ENCODE peak calls at places on chromosomes 12 and 14, in six cellular contexts. I, R, D, E, G and F are unnamed samples.

GRCh38 chr14:64525354-64525753 is 15.2 kb upstream of the HSPA2 start:
- DNase-seq in I (no peak), R (no peak), D (no peak), E (no peak), G (no peak), F (no peak)

GRCh38 chr12:75706786-75707605 is 195.6 kb upstream of the KRR1 start:
- DNase-seq in I (peak), R (peak), D (no peak), E (no peak), G (no peak), F (peak)

GRCh38 chr14:96424104-96424989 is 32.4 kb downstream of the AK7 start:
- DNase-seq in I (peak), R (peak), D (peak), E (peak), G (peak), F (peak)

GRCh38 chr12:108482717-108483212 is 32.3 kb upstream of the FICD start:
- DNase-seq in I (peak), R (no peak), D (no peak), E (no peak), G (no peak), F (peak)

GRCh38 chr14:63632932-63633514 is 8.6 kb downstream of the WDR89 start:
- DNase-seq in I (peak), R (peak), D (peak), E (no peak), G (no peak), F (peak)

GRCh38 chr12:12019881-12020280 is 50.9 kb upstream of the BCL2L14 start:
- DNase-seq in I (no peak), R (no peak), D (peak), E (no peak), G (no peak), F (peak)

GRCh38 chr12:7959278-7960063 is 23.5 kb upstream of the SLC2A3 start:
- DNase-seq in I (no peak), R (peak), D (peak), E (no peak), G (peak), F (peak)

GRCh38 chr14:97485172-97485571 is 688.0 kb downstream of the VRK1 start:
- DNase-seq in I (no peak), R (no peak), D (no peak), E (no peak), G (peak), F (no peak)

GRCh38 chr12:46205293-46205692 is 63.5 kb downstream of the SLC38A1 start:
- DNase-seq in I (no peak), R (no peak), D (no peak), E (no peak), G (no peak), F (no peak)

GRCh38 chr12:123705935-123706334 is 6.2 kb upstream of the ATP6V0A2 start:
- DNase-seq in I (peak), R (peak), D (no peak), E (no peak), G (no peak), F (peak)

GRCh38 chr12:14442221-14442881 is 76.9 kb downstream of the ATF7IP start:
- DNase-seq in I (no peak), R (no peak), D (no peak), E (no peak), G (no peak), F (no peak)

GRCh38 chr12:65856521-65856920 is 32.2 kb downstream of the HMGA2 start:
- DNase-seq in I (no peak), R (no peak), D (no peak), E (no peak), G (no peak), F (no peak)

GRCh38 chr12:98737327-98737722 is 92.2 kb downstream of the APAF1 start:
- DNase-seq in I (no peak), R (no peak), D (no peak), E (no peak), G (no peak), F (no peak)
- H3K4me3 ChIP-seq in I (no peak), R (no peak), D (no peak), E (no peak), G (no peak), F (no peak)

GRCh38 chr12:49865782-49866135 is 22.9 kb upstream of the BCDIN3D start:
- DNase-seq in I (no peak), R (no peak), D (no peak), E (no peak), G (no peak), F (no peak)

GRCh38 chr12:49865109-49865781 is 22.3 kb upstream of the BCDIN3D start:
- DNase-seq in I (no peak), R (no peak), D (no peak), E (no peak), G (no peak), F (no peak)

GRCh38 chr12:49867580-49868341 is 24.9 kb upstream of the BCDIN3D start:
- DNase-seq in I (peak), R (no peak), D (peak), E (no peak), G (no peak), F (peak)

GRCh38 chr12:49868449-49868848 is 25.5 kb upstream of the BCDIN3D start:
- DNase-seq in I (no peak), R (no peak), D (no peak), E (no peak), G (no peak), F (no peak)

GRCh38 chr12:49866859-49867579 is 24.1 kb upstream of the BCDIN3D start:
- DNase-seq in I (peak), R (peak), D (peak), E (peak), G (peak), F (peak)
- TF ChIP-seq CTCF in I (peak), R (peak), D (peak), E (peak), G (peak), F (peak)

GRCh38 chr12:83157604-83158003 is 470.9 kb downstream of the TMTC2 start:
- DNase-seq in I (no peak), R (no peak), D (no peak), E (no peak), G (no peak), F (no peak)

GRCh38 chr12:83156800-83157199 is 470.1 kb downstream of the TMTC2 start:
- DNase-seq in I (no peak), R (no peak), D (no peak), E (no peak), G (no peak), F (no peak)

GRCh38 chr12:83149987-83150386 is 463.3 kb downstream of the TMTC2 start:
- DNase-seq in I (peak), R (no peak), D (no peak), E (no peak), G (no peak), F (no peak)

GRCh38 chr12:83150465-83151189 is 463.9 kb downstream of the TMTC2 start:
- DNase-seq in I (no peak), R (no peak), D (no peak), E (no peak), G (no peak), F (no peak)

DNA sequence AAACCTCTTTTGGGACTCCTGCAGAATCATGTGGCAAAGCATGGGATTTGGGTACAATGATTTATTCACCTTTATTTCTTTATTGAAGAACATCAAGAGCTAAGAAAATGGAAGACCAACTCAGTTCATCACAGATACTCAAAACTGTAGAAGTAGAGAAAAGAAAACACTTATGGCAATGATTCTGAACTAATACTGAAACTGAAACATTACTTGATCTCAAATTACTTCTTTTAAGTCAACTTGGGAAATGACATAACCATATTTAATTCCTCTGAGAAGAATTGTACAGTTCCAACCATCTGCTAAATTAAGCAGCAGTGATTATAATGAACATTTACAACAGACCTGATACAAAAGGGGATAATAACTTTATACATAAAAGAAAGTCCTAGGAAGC is 466.4 kb downstream of the TMTC2 start:
- DNase-seq in I (no peak), R (no peak), D (no peak), E (no peak), G (no peak), F (no peak)
- H3K4me3 ChIP-seq in I (no peak), R (no peak), D (no peak), E (no peak), G (no peak), F (no peak)

GRCh38 chr12:131755305-131756113 is 44.6 kb downstream of the SFSWAP start:
- DNase-seq in I (no peak), R (peak), D (peak), E (no peak), G (peak), F (peak)
- TF ChIP-seq CTCF in I (no peak), R (peak), D (no peak), E (peak), G (peak), F (peak)

DNA sequence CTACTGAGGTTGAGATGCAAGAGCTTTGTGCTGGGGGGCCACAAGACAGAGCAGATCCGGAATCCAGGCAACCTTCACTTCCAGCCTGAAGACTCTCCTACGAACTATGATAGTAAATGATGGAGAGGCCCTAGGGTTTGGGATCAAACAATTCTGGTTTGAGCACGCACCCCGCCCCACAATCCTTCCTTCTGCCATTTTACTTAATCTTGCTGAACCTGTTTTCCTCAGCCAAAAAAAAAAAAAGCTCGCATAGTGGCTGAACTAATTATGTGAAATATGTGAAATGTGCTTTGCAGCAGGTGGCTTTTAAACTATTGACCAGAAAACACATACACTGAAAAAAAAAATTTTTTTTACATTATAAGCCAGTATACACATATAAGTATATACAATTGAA is 677 bp upstream of the ITFG2 start:
- DNase-seq in I (no peak), R (no peak), D (no peak), E (no peak), G (no peak), F (peak)
- H3K4me3 ChIP-seq in I (no peak), R (peak), D (peak), E (peak), G (peak), F (peak)